ENCODE peak calls at places on chromosome 12, in six cellular contexts. M is PC-9; T is K562; Z is lower lobe of right lung; E is naive thymus-derived CD4-positive, alpha-beta T cell; Q is suprapubic skin. N is an unnamed sample. For H3K4me1, the result is how much of the 10 kb centered on the place peaks cover.

GRCh38 chr12:79058342-79058741 is 193.8 kb downstream of the SYT1 start:
- DNase-seq in M (peak), T (no peak), Z (no peak), E (no peak), Q (no peak), N (no peak)

GRCh38 chr12:87816186-87816585 is 213.0 kb downstream of the C12orf50 start:
- DNase-seq in M (no peak), T (no peak), Z (no peak), E (no peak), Q (no peak), N (no peak)

GRCh38 chr12:55074771-55075170 is 51.4 kb upstream of the OR9K2 start:
- DNase-seq in M (no peak), T (no peak), Z (no peak), E (no peak), Q (no peak), N (no peak)

GRCh38 chr12:32970465-32971110 is 74.0 kb upstream of the PKP2 start:
- DNase-seq in M (no peak), T (no peak), Z (no peak), E (no peak), Q (no peak), N (no peak)

GRCh38 chr12:95446511-95446910 is 27.4 kb upstream of the METAP2 start:
- DNase-seq in M (no peak), T (peak), Z (peak), E (no peak), Q (no peak), N (no peak)

GRCh38 chr12:88325828-88326214 is 183.7 kb downstream of the TMTC3 start:
- DNase-seq in M (no peak), T (no peak), Z (no peak), E (no peak), Q (no peak), N (no peak)

GRCh38 chr12:27548301-27549199 is 24.5 kb downstream of the PPFIBP1 start:
- DNase-seq in M (no peak), T (no peak), Z (no peak), E (no peak), Q (no peak), N (no peak)

GRCh38 chr12:107929436-107929835 is 154.9 kb downstream of the ASCL4 start:
- DNase-seq in M (no peak), T (peak), Z (no peak), E (no peak), Q (no peak), N (no peak)

GRCh38 chr12:130826151-130826801 is 12.8 kb downstream of the STX2 start:
- DNase-seq in M (peak), T (peak), Z (peak), E (peak), Q (peak), N (peak)

GRCh38 chr12:104653730-104654328 is 197.1 kb downstream of the CHST11 start:
- DNase-seq in M (no peak), T (peak), Z (no peak), E (peak), Q (no peak), N (no peak)

GRCh38 chr12:75815756-75816155 is 215.8 kb downstream of the PHLDA1 start:
- DNase-seq in M (no peak), T (no peak), Z (no peak), E (no peak), Q (no peak), N (no peak)

GRCh38 chr12:113174461-113175384 is 10.6 kb downstream of the DDX54 start:
- DNase-seq in M (peak), T (peak), Z (peak), E (peak), Q (no peak), N (peak)

GRCh38 chr12:127810026-127810425 is 456.9 kb upstream of the TMEM132C start:
- DNase-seq in M (no peak), T (no peak), Z (no peak), E (no peak), Q (no peak), N (no peak)

GRCh38 chr12:127957001-127957660 is 309.8 kb upstream of the TMEM132C start:
- DNase-seq in M (no peak), T (no peak), Z (no peak), E (no peak), Q (no peak), N (no peak)

GRCh38 chr12:13165578-13166120 is 30.9 kb upstream of the EMP1 start:
- DNase-seq in M (peak), T (peak), Z (peak), E (peak), Q (peak), N (peak)

GRCh38 chr12:116324684-116325664 is 47.5 kb upstream of the MED13L start:
- DNase-seq in M (no peak), T (no peak), Z (no peak), E (peak), Q (no peak), N (peak)

GRCh38 chr12:27615331-27615891 is 80.8 kb upstream of the REP15 start:
- DNase-seq in M (no peak), T (no peak), Z (no peak), E (no peak), Q (no peak), N (no peak)

GRCh38 chr12:68100241-68100640 is 59.3 kb downstream of the IFNG start:
- DNase-seq in M (peak), T (no peak), Z (no peak), E (no peak), Q (no peak), N (no peak)

GRCh38 chr12:25942709-25943108 is 15.8 kb upstream of the RASSF8 start:
- DNase-seq in M (no peak), T (no peak), Z (no peak), E (no peak), Q (no peak), N (no peak)

GRCh38 chr12:51926718-51927117 is 19.4 kb downstream of the ACVRL1 start:
- DNase-seq in M (peak), T (peak), Z (no peak), E (peak), Q (no peak), N (peak)

GRCh38 chr12:107462428-107463332 is 222.9 kb upstream of the PWP1 start:
- DNase-seq in M (no peak), T (no peak), Z (no peak), E (no peak), Q (no peak), N (no peak)

GRCh38 chr12:104582739-104583138 is 126.0 kb downstream of the CHST11 start:
- DNase-seq in M (no peak), T (no peak), Z (no peak), E (no peak), Q (no peak), N (peak)

DNA sequence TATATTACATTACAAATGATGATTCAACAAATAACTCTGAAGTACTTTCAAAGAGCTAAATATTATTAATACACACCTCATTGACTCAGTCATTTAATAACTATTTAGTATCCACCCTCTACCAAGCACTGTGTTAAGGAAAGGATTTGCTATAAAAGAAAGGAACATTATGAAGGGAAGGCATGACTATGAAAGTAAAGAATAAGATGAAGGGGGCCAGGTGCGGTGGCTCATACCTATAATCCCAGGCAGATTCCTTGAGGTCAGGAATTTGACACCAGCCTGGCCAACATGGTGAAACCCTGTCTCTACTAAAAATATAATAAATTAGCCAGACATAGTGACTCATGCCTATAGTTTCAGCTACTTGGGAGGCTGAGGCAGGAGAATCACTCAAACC is 107.9 kb downstream of the PLCZ1 start:
- DNase-seq in M (no peak), T (no peak), Z (no peak), E (no peak), Q (no peak), N (no peak)
- H3K27ac ChIP-seq in M (no peak), T (no peak), Z (no peak), E (no peak), Q (no peak), N (no peak)

GRCh38 chr12:2959508-2960431 is 573 bp downstream of the TEAD4 start:
- DNase-seq in M (peak), T (peak), Z (peak), E (no peak), Q (no peak), N (no peak)
- H3K4me3 ChIP-seq in M (peak), T (peak), Z (peak), E (no peak), Q (peak), N (no peak)

GRCh38 chr12:560666-561065 is 100.9 kb downstream of the B4GALNT3 start:
- DNase-seq in M (no peak), T (no peak), Z (no peak), E (no peak), Q (no peak), N (peak)
- H3K4me1 ChIP-seq in M (under half), T (under half), Z (under half), E (under half), Q (half or more), N (under half)

GRCh38 chr12:97536353-97536752 is 73.7 kb downstream of the RMST start:
- DNase-seq in M (no peak), T (no peak), Z (no peak), E (no peak), Q (no peak), N (no peak)
- H3K27ac ChIP-seq in M (no peak), T (no peak), Z (no peak), E (no peak), Q (no peak), N (no peak)

DNA sequence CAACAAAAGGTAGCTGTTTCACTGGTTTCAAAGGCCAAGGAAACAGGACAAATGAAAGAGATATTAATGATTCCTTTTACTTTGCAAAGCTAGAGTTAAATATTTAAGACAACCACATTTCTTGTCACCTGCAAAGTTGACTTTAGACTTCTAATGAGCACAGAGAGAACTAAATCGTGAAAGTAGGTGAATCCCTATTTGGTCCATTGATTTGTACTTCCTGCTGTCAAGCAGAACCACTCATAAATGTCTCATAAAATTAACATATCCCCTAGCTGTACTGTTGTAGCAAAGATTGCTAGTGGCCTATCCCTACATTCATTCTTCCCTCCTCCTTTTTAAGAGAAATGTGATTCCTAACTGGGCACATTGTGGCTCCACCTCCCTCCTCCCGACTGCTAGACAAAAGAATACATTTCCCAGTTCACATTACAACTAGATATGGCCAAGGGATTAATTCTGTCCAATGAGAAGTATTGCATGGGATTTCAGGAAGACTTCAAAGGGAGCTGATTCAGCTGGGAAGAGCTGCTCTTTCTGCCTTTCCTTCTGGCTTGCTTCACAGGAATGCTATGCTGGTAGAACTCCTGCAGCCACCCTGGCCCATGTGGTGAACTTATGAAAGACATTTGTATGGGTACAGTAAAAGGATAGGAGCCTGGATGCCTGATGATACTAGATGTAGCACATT is 227.5 kb upstream of the ABCD2 start:
- DNase-seq in M (no peak), T (no peak), Z (no peak), E (no peak), Q (no peak), N (no peak)
- H3K4me3 ChIP-seq in M (no peak), T (no peak), Z (no peak), E (no peak), Q (no peak), N (no peak)

N was measured in CD4-positive, CD25-positive, alpha-beta regulatory T cell.